ENCODE peak calls at places on chromosomes 12 and 14, in nine cellular contexts. One of them, this sample, is unnamed.

GRCh38 chr12:119369907-119370546 is 35.5 kb downstream of the CCDC60 start:
- DNase-seq in dorsolateral prefrontal cortex: no peak
- DNase-seq in foreskin fibroblast: no peak
- DNase-seq in lower lobe of right lung: no peak
- DNase-seq in esophagus muscularis mucosa: no peak
- DNase-seq in AG10803: no peak
- DNase-seq in fibroblast of pulmonary artery: no peak
- DNase-seq in neural crest cell: no peak
- DNase-seq in H9: no peak
- DNase-seq in this sample: no peak

GRCh38 chr14:74572829-74573360 is 39.1 kb downstream of the LTBP2 start:
- DNase-seq in dorsolateral prefrontal cortex: peak; percentile 57
- DNase-seq in foreskin fibroblast: no peak
- DNase-seq in lower lobe of right lung: no peak
- DNase-seq in esophagus muscularis mucosa: no peak
- DNase-seq in AG10803: no peak
- DNase-seq in fibroblast of pulmonary artery: no peak
- DNase-seq in neural crest cell: no peak
- DNase-seq in H9: no peak
- DNase-seq in this sample: peak; percentile 36

GRCh38 chr14:49594347-49595089 is 4.2 kb upstream of the LRR1 start:
- DNase-seq in dorsolateral prefrontal cortex: no peak
- DNase-seq in foreskin fibroblast: peak; percentile 62
- DNase-seq in lower lobe of right lung: no peak
- DNase-seq in esophagus muscularis mucosa: no peak
- DNase-seq in AG10803: no peak
- DNase-seq in fibroblast of pulmonary artery: peak; percentile 75
- DNase-seq in neural crest cell: no peak
- DNase-seq in H9: no peak
- DNase-seq in this sample: no peak

GRCh38 chr14:89702151-89702936 is 252.2 kb downstream of the EFCAB11 start:
- DNase-seq in dorsolateral prefrontal cortex: no peak
- DNase-seq in foreskin fibroblast: peak; percentile 39
- DNase-seq in lower lobe of right lung: no peak
- DNase-seq in esophagus muscularis mucosa: peak; percentile 92
- DNase-seq in AG10803: peak; percentile 80
- DNase-seq in fibroblast of pulmonary artery: peak; percentile 35
- DNase-seq in neural crest cell: no peak
- DNase-seq in H9: no peak
- DNase-seq in this sample: no peak

GRCh38 chr12:21129906-21130305 is 1.1 kb upstream of the SLCO1B1 start:
- DNase-seq in dorsolateral prefrontal cortex: no peak
- DNase-seq in foreskin fibroblast: no peak
- DNase-seq in lower lobe of right lung: no peak
- DNase-seq in esophagus muscularis mucosa: no peak
- DNase-seq in AG10803: no peak
- DNase-seq in fibroblast of pulmonary artery: no peak
- DNase-seq in neural crest cell: no peak
- DNase-seq in H9: no peak
- DNase-seq in this sample: no peak

GRCh38 chr12:47636908-47637780 is 68.7 kb downstream of the RPAP3 start:
- DNase-seq in dorsolateral prefrontal cortex: no peak
- DNase-seq in foreskin fibroblast: no peak
- DNase-seq in lower lobe of right lung: peak; percentile 79
- DNase-seq in esophagus muscularis mucosa: no peak
- DNase-seq in AG10803: no peak
- DNase-seq in fibroblast of pulmonary artery: peak; percentile 30
- DNase-seq in neural crest cell: peak; percentile 13
- DNase-seq in H9: peak; percentile 96
- DNase-seq in this sample: no peak

GRCh38 chr14:46325157-46325556 is 326.4 kb downstream of the RPL10L start:
- DNase-seq in dorsolateral prefrontal cortex: no peak
- DNase-seq in foreskin fibroblast: no peak
- DNase-seq in lower lobe of right lung: no peak
- DNase-seq in esophagus muscularis mucosa: no peak
- DNase-seq in AG10803: no peak
- DNase-seq in fibroblast of pulmonary artery: no peak
- DNase-seq in neural crest cell: no peak
- DNase-seq in H9: no peak
- DNase-seq in this sample: no peak

GRCh38 chr12:72872986-72873385 is 600.8 kb downstream of the TRHDE start:
- DNase-seq in dorsolateral prefrontal cortex: no peak
- DNase-seq in foreskin fibroblast: no peak
- DNase-seq in lower lobe of right lung: no peak
- DNase-seq in esophagus muscularis mucosa: no peak
- DNase-seq in AG10803: no peak
- DNase-seq in fibroblast of pulmonary artery: no peak
- DNase-seq in neural crest cell: no peak
- DNase-seq in H9: peak; percentile 40
- DNase-seq in this sample: no peak

GRCh38 chr12:124422570-124423523 is 128.0 kb downstream of the RFLNA start:
- DNase-seq in dorsolateral prefrontal cortex: peak; percentile 64
- DNase-seq in foreskin fibroblast: peak; percentile 93
- DNase-seq in lower lobe of right lung: peak; percentile 90
- DNase-seq in esophagus muscularis mucosa: peak; percentile 98
- DNase-seq in AG10803: peak; percentile 95
- DNase-seq in fibroblast of pulmonary artery: peak; percentile 97
- DNase-seq in neural crest cell: no peak
- DNase-seq in H9: no peak
- DNase-seq in this sample: peak; percentile 99

GRCh38 chr14:100711117-100711462 is 15.6 kb upstream of the DLK1 start:
- DNase-seq in dorsolateral prefrontal cortex: no peak
- DNase-seq in foreskin fibroblast: no peak
- DNase-seq in lower lobe of right lung: no peak
- DNase-seq in esophagus muscularis mucosa: no peak
- DNase-seq in AG10803: no peak
- DNase-seq in fibroblast of pulmonary artery: no peak
- DNase-seq in neural crest cell: no peak
- DNase-seq in H9: no peak
- DNase-seq in this sample: no peak

GRCh38 chr12:57990241-57990883 is 49.0 kb downstream of the ATP23 start:
- DNase-seq in dorsolateral prefrontal cortex: no peak
- DNase-seq in foreskin fibroblast: no peak
- DNase-seq in lower lobe of right lung: no peak
- DNase-seq in esophagus muscularis mucosa: no peak
- DNase-seq in AG10803: no peak
- DNase-seq in fibroblast of pulmonary artery: no peak
- DNase-seq in neural crest cell: no peak
- DNase-seq in H9: no peak
- DNase-seq in this sample: no peak

GRCh38 chr14:75939200-75939599 is 42.6 kb downstream of the TGFB3 start:
- DNase-seq in dorsolateral prefrontal cortex: no peak
- DNase-seq in foreskin fibroblast: no peak
- DNase-seq in lower lobe of right lung: no peak
- DNase-seq in esophagus muscularis mucosa: no peak
- DNase-seq in AG10803: no peak
- DNase-seq in fibroblast of pulmonary artery: no peak
- DNase-seq in neural crest cell: no peak
- DNase-seq in H9: no peak
- DNase-seq in this sample: no peak

DNA sequence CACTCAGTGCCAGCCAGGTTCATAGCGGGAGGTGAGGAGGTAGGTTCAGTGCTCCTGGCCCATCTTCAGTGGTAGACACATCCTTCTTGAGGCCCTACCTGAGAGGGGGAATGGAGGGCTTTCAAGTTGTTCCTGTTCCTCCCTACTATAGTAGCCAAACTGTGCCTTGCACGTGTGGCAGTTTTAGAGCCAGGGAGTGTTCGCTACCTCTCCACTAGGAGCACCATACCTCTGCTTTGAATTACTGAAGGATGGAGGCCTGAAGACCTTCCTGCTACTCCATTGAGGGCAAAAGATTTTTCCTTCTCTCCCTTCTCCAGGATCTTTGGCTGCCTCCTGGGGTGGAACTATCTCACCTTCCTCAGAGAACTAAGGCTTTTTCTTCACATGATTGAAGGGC is 5.9 kb upstream of the ALG10 start:
- DNase-seq in dorsolateral prefrontal cortex: no peak
- DNase-seq in foreskin fibroblast: no peak
- DNase-seq in lower lobe of right lung: no peak
- DNase-seq in esophagus muscularis mucosa: no peak
- DNase-seq in AG10803: no peak
- DNase-seq in fibroblast of pulmonary artery: no peak
- DNase-seq in neural crest cell: no peak
- DNase-seq in H9: peak; percentile 43
- DNase-seq in this sample: no peak
- TF ChIP-seq CTCF in dorsolateral prefrontal cortex: no peak
- TF ChIP-seq CTCF in foreskin fibroblast: no peak
- TF ChIP-seq CTCF in lower lobe of right lung: no peak
- TF ChIP-seq CTCF in esophagus muscularis mucosa: no peak
- TF ChIP-seq CTCF in AG10803: no peak
- TF ChIP-seq CTCF in fibroblast of pulmonary artery: no peak
- TF ChIP-seq CTCF in neural crest cell: no peak
- TF ChIP-seq CTCF in H9: peak; percentile 50
- TF ChIP-seq CTCF in this sample: no peak

DNA sequence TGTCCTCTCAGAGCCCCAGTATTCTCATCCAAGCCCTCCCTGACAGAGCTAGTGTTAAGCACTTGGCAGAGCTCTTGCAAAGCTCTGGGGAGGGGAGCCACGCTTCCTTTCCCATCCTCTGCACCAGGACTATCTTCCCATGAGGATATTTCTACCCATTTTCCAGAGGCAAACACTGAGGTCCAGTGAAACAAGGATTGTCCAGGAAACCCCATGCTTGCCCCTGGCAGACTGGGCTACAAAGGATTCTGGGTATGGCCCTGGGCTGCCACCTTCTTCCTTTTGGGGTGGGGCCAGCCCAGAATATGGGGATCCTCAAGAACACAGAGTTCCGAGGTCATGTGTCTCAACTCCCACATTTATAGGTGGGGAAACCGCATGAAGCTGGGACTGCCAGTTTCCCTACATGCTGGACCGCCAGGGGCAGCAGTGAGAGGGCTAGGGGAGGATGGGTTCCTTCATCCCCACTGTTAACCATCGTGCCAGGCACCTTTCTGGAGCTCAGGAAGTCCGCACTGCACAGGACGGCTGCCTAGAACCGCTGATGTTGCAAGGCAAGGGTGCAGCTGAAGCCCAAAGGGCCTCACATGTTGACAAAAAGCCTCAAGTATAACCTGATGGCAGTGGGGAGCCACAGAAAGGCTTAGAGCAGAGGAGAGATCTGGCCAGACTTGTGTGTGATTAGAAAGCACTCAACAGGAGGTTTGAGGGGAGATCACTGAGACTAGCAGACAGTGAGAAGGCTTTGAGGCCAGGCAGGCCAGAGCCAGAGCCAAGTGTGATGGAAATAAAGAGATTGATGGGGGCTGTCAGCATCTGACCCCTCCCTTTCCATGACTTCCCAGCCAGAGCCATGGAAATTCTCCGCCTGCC is 5.5 kb upstream of the CCDC85C start:
- DNase-seq in dorsolateral prefrontal cortex: no peak
- DNase-seq in foreskin fibroblast: no peak
- DNase-seq in lower lobe of right lung: no peak
- DNase-seq in esophagus muscularis mucosa: no peak
- DNase-seq in AG10803: no peak
- DNase-seq in fibroblast of pulmonary artery: no peak
- DNase-seq in neural crest cell: no peak
- DNase-seq in H9: no peak
- DNase-seq in this sample: no peak
- TF ChIP-seq CTCF in dorsolateral prefrontal cortex: peak; percentile 51
- TF ChIP-seq CTCF in foreskin fibroblast: peak; percentile 82
- TF ChIP-seq CTCF in lower lobe of right lung: peak; percentile 39
- TF ChIP-seq CTCF in esophagus muscularis mucosa: peak; percentile 30
- TF ChIP-seq CTCF in AG10803: no peak
- TF ChIP-seq CTCF in fibroblast of pulmonary artery: no peak
- TF ChIP-seq CTCF in neural crest cell: no peak
- TF ChIP-seq CTCF in H9: no peak
- TF ChIP-seq CTCF in this sample: no peak

GRCh38 chr12:112421363-112421762 is 2.6 kb downstream of the PTPN11 start:
- DNase-seq in dorsolateral prefrontal cortex: no peak
- DNase-seq in foreskin fibroblast: no peak
- DNase-seq in lower lobe of right lung: no peak
- DNase-seq in esophagus muscularis mucosa: no peak
- DNase-seq in AG10803: no peak
- DNase-seq in fibroblast of pulmonary artery: no peak
- DNase-seq in neural crest cell: no peak
- DNase-seq in H9: no peak
- DNase-seq in this sample: no peak

GRCh38 chr12:112418596-112419268 is at the start of gene PTPN11:
- DNase-seq in dorsolateral prefrontal cortex: peak; percentile 84
- DNase-seq in foreskin fibroblast: peak; percentile 77
- DNase-seq in lower lobe of right lung: peak; percentile 90
- DNase-seq in esophagus muscularis mucosa: peak; percentile 97
- DNase-seq in AG10803: peak; percentile 77
- DNase-seq in fibroblast of pulmonary artery: peak; percentile 76
- DNase-seq in neural crest cell: peak; percentile 84
- DNase-seq in H9: peak; percentile 95
- DNase-seq in this sample: peak; percentile 95

GRCh38 chr12:112420740-112421139 is 2.0 kb downstream of the PTPN11 start:
- DNase-seq in dorsolateral prefrontal cortex: no peak
- DNase-seq in foreskin fibroblast: no peak
- DNase-seq in lower lobe of right lung: no peak
- DNase-seq in esophagus muscularis mucosa: no peak
- DNase-seq in AG10803: no peak
- DNase-seq in fibroblast of pulmonary artery: no peak
- DNase-seq in neural crest cell: no peak
- DNase-seq in H9: no peak
- DNase-seq in this sample: no peak

GRCh38 chr12:112418248-112418595 is 525 bp upstream of the PTPN11 start:
- DNase-seq in dorsolateral prefrontal cortex: no peak
- DNase-seq in foreskin fibroblast: no peak
- DNase-seq in lower lobe of right lung: no peak
- DNase-seq in esophagus muscularis mucosa: no peak
- DNase-seq in AG10803: no peak
- DNase-seq in fibroblast of pulmonary artery: no peak
- DNase-seq in neural crest cell: no peak
- DNase-seq in H9: no peak
- DNase-seq in this sample: no peak

GRCh38 chr12:112419269-112420133 is 754 bp downstream of the PTPN11 start:
- DNase-seq in dorsolateral prefrontal cortex: no peak
- DNase-seq in foreskin fibroblast: peak; percentile 82
- DNase-seq in lower lobe of right lung: peak; percentile 76
- DNase-seq in esophagus muscularis mucosa: peak; percentile 93
- DNase-seq in AG10803: peak; percentile 83
- DNase-seq in fibroblast of pulmonary artery: peak; percentile 89
- DNase-seq in neural crest cell: no peak
- DNase-seq in H9: peak; percentile 73
- DNase-seq in this sample: no peak
- TF ChIP-seq CTCF in dorsolateral prefrontal cortex: peak; percentile 7
- TF ChIP-seq CTCF in foreskin fibroblast: no peak
- TF ChIP-seq CTCF in lower lobe of right lung: no peak
- TF ChIP-seq CTCF in esophagus muscularis mucosa: no peak
- TF ChIP-seq CTCF in AG10803: no peak
- TF ChIP-seq CTCF in fibroblast of pulmonary artery: no peak
- TF ChIP-seq CTCF in neural crest cell: peak; percentile 44
- TF ChIP-seq CTCF in H9: no peak
- TF ChIP-seq CTCF in this sample: peak; percentile 58

GRCh38 chr14:39472078-39472477 is 39.8 kb upstream of the FBXO33 start:
- DNase-seq in dorsolateral prefrontal cortex: no peak
- DNase-seq in foreskin fibroblast: no peak
- DNase-seq in lower lobe of right lung: no peak
- DNase-seq in esophagus muscularis mucosa: no peak
- DNase-seq in AG10803: no peak
- DNase-seq in fibroblast of pulmonary artery: no peak
- DNase-seq in neural crest cell: no peak
- DNase-seq in H9: no peak
- DNase-seq in this sample: no peak

GRCh38 chr14:39469094-39469710 is 37.0 kb upstream of the FBXO33 start:
- DNase-seq in dorsolateral prefrontal cortex: no peak
- DNase-seq in foreskin fibroblast: no peak
- DNase-seq in lower lobe of right lung: no peak
- DNase-seq in esophagus muscularis mucosa: no peak
- DNase-seq in AG10803: peak; percentile 2
- DNase-seq in fibroblast of pulmonary artery: peak; percentile 21
- DNase-seq in neural crest cell: peak; percentile 51
- DNase-seq in H9: peak; percentile 70
- DNase-seq in this sample: no peak

GRCh38 chr14:39467889-39468524 is 35.8 kb upstream of the FBXO33 start:
- DNase-seq in dorsolateral prefrontal cortex: no peak
- DNase-seq in foreskin fibroblast: no peak
- DNase-seq in lower lobe of right lung: no peak
- DNase-seq in esophagus muscularis mucosa: no peak
- DNase-seq in AG10803: peak; percentile 32
- DNase-seq in fibroblast of pulmonary artery: peak; percentile 57
- DNase-seq in neural crest cell: no peak
- DNase-seq in H9: peak; percentile 70
- DNase-seq in this sample: no peak
- TF ChIP-seq CTCF in dorsolateral prefrontal cortex: no peak
- TF ChIP-seq CTCF in foreskin fibroblast: peak; percentile 39
- TF ChIP-seq CTCF in lower lobe of right lung: peak; percentile 24
- TF ChIP-seq CTCF in esophagus muscularis mucosa: no peak
- TF ChIP-seq CTCF in AG10803: peak; percentile 47
- TF ChIP-seq CTCF in fibroblast of pulmonary artery: peak; percentile 54
- TF ChIP-seq CTCF in neural crest cell: peak; percentile 47
- TF ChIP-seq CTCF in H9: peak; percentile 83
- TF ChIP-seq CTCF in this sample: peak; percentile 48

This sample was measured in chondrocyte.